ENCODE peak calls at places on chromosomes 6 and 20, in nine cellular contexts. K is ureter; I is effector CD8-positive, alpha-beta T cell; Y is cardiac muscle cell; D is hippocampal formation; O is NCI-H2171; V is ecto neural progenitor cell; B is T-helper 2 cell; S is mesothelial cell of epicardium. F is an unnamed sample.
A peak's percentile ranks its signal among the peaks of the same experiment; 100 is the strongest.

GRCh38 chr6:152091201-152091600 is 283.7 kb downstream of the ESR1 start:
- DNase-seq in K (no peak), I (no peak), Y (no peak), D (no peak), O (no peak), V (no peak), B (no peak), S (no peak), F (no peak)

GRCh38 chr20:50348118-50348517 is 157.5 kb downstream of the CEBPB start:
- DNase-seq in K (no peak), I (no peak), Y (no peak), D (peak; percentile 13), O (no peak), V (no peak), B (no peak), S (no peak), F (no peak)

GRCh38 chr6:34592208-34592952 is 36.3 kb upstream of the SPDEF start:
- DNase-seq in K (no peak), I (no peak), Y (no peak), D (no peak), O (peak; percentile 42), V (no peak), B (no peak), S (no peak), F (peak; percentile 35)

GRCh38 chr20:51715028-51715872 is 52.9 kb downstream of the ATP9A start:
- DNase-seq in K (no peak), I (no peak), Y (no peak), D (no peak), O (no peak), V (no peak), B (no peak), S (no peak), F (no peak)

GRCh38 chr6:5763871-5764270 is 242.9 kb downstream of the NRN1 start:
- DNase-seq in K (no peak), I (no peak), Y (no peak), D (no peak), O (no peak), V (no peak), B (no peak), S (no peak), F (peak; percentile 57)

GRCh38 chr6:115591973-115592486 is 468.7 kb downstream of the FRK start:
- DNase-seq in K (no peak), I (no peak), Y (no peak), D (no peak), O (no peak), V (no peak), B (no peak), S (no peak), F (no peak)

GRCh38 chr20:20566523-20566922 is 145.9 kb downstream of the RALGAPA2 start:
- DNase-seq in K (no peak), I (no peak), Y (no peak), D (no peak), O (no peak), V (no peak), B (no peak), S (no peak), F (no peak)

GRCh38 chr6:30483677-30484279 is 5.5 kb upstream of the HLA-E start:
- DNase-seq in K (no peak), I (no peak), Y (peak; percentile 66), D (peak; percentile 64), O (no peak), V (no peak), B (peak; percentile 49), S (no peak), F (no peak)

GRCh38 chr20:3706774-3707507 is 5.5 kb downstream of the SIGLEC1 start:
- DNase-seq in K (no peak), I (no peak), Y (no peak), D (no peak), O (no peak), V (no peak), B (no peak), S (no peak), F (no peak)

GRCh38 chr20:4544765-4545164 is 176.9 kb upstream of the PRND start:
- DNase-seq in K (no peak), I (no peak), Y (no peak), D (no peak), O (no peak), V (no peak), B (no peak), S (no peak), F (no peak)

GRCh38 chr6:41284726-41285125 is 1.8 kb downstream of the TREM1 start:
- DNase-seq in K (no peak), I (no peak), Y (peak; percentile 7), D (no peak), O (no peak), V (no peak), B (no peak), S (no peak), F (no peak)

GRCh38 chr20:10864076-10864672 is 190.4 kb upstream of the JAG1 start:
- DNase-seq in K (peak; percentile 49), I (no peak), Y (no peak), D (no peak), O (no peak), V (no peak), B (no peak), S (no peak), F (no peak)

GRCh38 chr6:29759457-29759856 is 36.2 kb downstream of the HLA-F start:
- DNase-seq in K (no peak), I (no peak), Y (no peak), D (no peak), O (no peak), V (peak; percentile 37), B (no peak), S (no peak), F (no peak)

GRCh38 chr20:1427457-1428054 is 34.7 kb upstream of the FKBP1A start:
- DNase-seq in K (no peak), I (no peak), Y (no peak), D (no peak), O (peak; percentile 92), V (peak; percentile 56), B (no peak), S (no peak), F (no peak)

GRCh38 chr20:34875657-34876160 is 703 bp upstream of the ACSS2 start:
- DNase-seq in K (no peak), I (no peak), Y (no peak), D (no peak), O (no peak), V (no peak), B (no peak), S (no peak), F (no peak)

GRCh38 chr6:83707829-83708545 is 914 bp downstream of the SNAP91 start:
- DNase-seq in K (no peak), I (no peak), Y (peak; percentile 50), D (peak; percentile 25), O (peak; percentile 19), V (peak; percentile 72), B (no peak), S (no peak), F (peak; percentile 40)

GRCh38 chr20:61847986-61848385 is 217.7 kb downstream of the TAF4 start:
- DNase-seq in K (no peak), I (no peak), Y (no peak), D (no peak), O (no peak), V (no peak), B (no peak), S (no peak), F (no peak)

GRCh38 chr20:15863735-15864134 is 709.5 kb downstream of the KIF16B start:
- DNase-seq in K (no peak), I (no peak), Y (no peak), D (no peak), O (no peak), V (no peak), B (no peak), S (no peak), F (no peak)

GRCh38 chr6:112990971-112991370 is 643.8 kb downstream of the RFPL4B start:
- DNase-seq in K (no peak), I (no peak), Y (no peak), D (no peak), O (no peak), V (no peak), B (no peak), S (no peak), F (no peak)

GRCh38 chr20:61982951-61983315 is 82.7 kb downstream of the TAF4 start:
- DNase-seq in K (no peak), I (no peak), Y (no peak), D (no peak), O (no peak), V (no peak), B (no peak), S (no peak), F (no peak)

GRCh38 chr6:170137911-170138910 is 152.7 kb downstream of the DLL1 start:
- DNase-seq in K (peak; percentile 39), I (no peak), Y (no peak), D (no peak), O (no peak), V (peak; percentile 33), B (no peak), S (peak; percentile 14), F (no peak)

GRCh38 chr20:46361386-46361785 is 45.0 kb downstream of the ELMO2 start:
- DNase-seq in K (no peak), I (peak; percentile 35), Y (no peak), D (no peak), O (no peak), V (no peak), B (peak; percentile 66), S (no peak), F (no peak)

GRCh38 chr6:167533851-167534250 is 209.0 kb downstream of the TTLL2 start:
- DNase-seq in K (no peak), I (no peak), Y (no peak), D (no peak), O (no peak), V (no peak), B (no peak), S (no peak), F (no peak)

GRCh38 chr20:44106615-44107014 is 80.4 kb downstream of the JPH2 start:
- DNase-seq in K (no peak), I (no peak), Y (no peak), D (no peak), O (no peak), V (no peak), B (no peak), S (no peak), F (no peak)

GRCh38 chr20:62860391-62860923 is 1.2 kb downstream of the TCFL5 start:
- DNase-seq in K (no peak), I (no peak), Y (no peak), D (peak; percentile 61), O (no peak), V (peak; percentile 60), B (no peak), S (no peak), F (no peak)

GRCh38 chr20:3818155-3819151 is 1.9 kb upstream of the AP5S1 start:
- DNase-seq in K (no peak), I (no peak), Y (peak; percentile 77), D (no peak), O (peak; percentile 64), V (peak; percentile 76), B (peak; percentile 32), S (no peak), F (no peak)

GRCh38 chr20:64057628-64058498 is 5.1 kb upstream of the TCEA2 start:
- DNase-seq in K (peak; percentile 74), I (peak; percentile 71), Y (peak; percentile 82), D (no peak), O (peak; percentile 70), V (peak; percentile 89), B (peak; percentile 76), S (peak; percentile 67), F (no peak)

GRCh38 chr20:884983-885952 is 30.9 kb downstream of the ANGPT4 start:
- DNase-seq in K (peak; percentile 59), I (no peak), Y (peak; percentile 91), D (no peak), O (no peak), V (peak; percentile 87), B (peak; percentile 29), S (peak; percentile 39), F (peak; percentile 30)

GRCh38 chr20:14820771-14821170 is 483.4 kb upstream of the FLRT3 start:
- DNase-seq in K (no peak), I (no peak), Y (no peak), D (no peak), O (no peak), V (no peak), B (no peak), S (no peak), F (no peak)

GRCh38 chr6:71419217-71419953 is 130.8 kb downstream of the OGFRL1 start:
- DNase-seq in K (no peak), I (no peak), Y (peak; percentile 34), D (no peak), O (no peak), V (peak; percentile 53), B (no peak), S (no peak), F (no peak)

GRCh38 chr20:34427331-34427730 is 64.3 kb downstream of the ITCH start:
- DNase-seq in K (no peak), I (no peak), Y (no peak), D (no peak), O (no peak), V (no peak), B (no peak), S (no peak), F (no peak)

F was measured in occipital lobe.